ENCODE peak calls at places on chromosome 5, in seven cellular contexts. K, R, Y, P, F, S and B are unnamed samples. For H3K9me3, the result is how much of the 10 kb centered on the place peaks cover.

GRCh38 chr5:123098767-123099513 is 9.9 kb downstream of the PRDM6 start:
- DNase-seq in R (no peak), S (no peak), Y (no peak), K (no peak), F (no peak), P (no peak), B (no peak)

GRCh38 chr5:139377226-139377625 is 5.9 kb downstream of the SLC23A1 start:
- DNase-seq in K (no peak), F (no peak), Y (no peak), P (no peak), R (no peak), S (no peak), B (no peak)

GRCh38 chr5:128358826-128359225 is 179.2 kb downstream of the FBN2 start:
- DNase-seq in K (no peak), F (no peak), R (no peak), Y (no peak), S (peak), P (no peak), B (no peak)

GRCh38 chr5:173669483-173669882 is 53.0 kb upstream of the BOD1 start:
- DNase-seq in K (no peak), F (no peak), Y (no peak), S (no peak), R (no peak), P (no peak), B (no peak)

GRCh38 chr5:90997082-90997481 is 386.0 kb downstream of the ARRDC3 start:
- DNase-seq in K (no peak), F (no peak), S (no peak), Y (no peak), R (no peak), P (no peak), B (no peak)

GRCh38 chr5:159518361-159518760 is 188.1 kb upstream of the IL12B start:
- DNase-seq in K (no peak), F (no peak), Y (no peak), R (peak), S (peak), P (no peak), B (no peak)

GRCh38 chr5:133341296-133341695 is 271.0 kb downstream of the FSTL4 start:
- DNase-seq in F (no peak), S (no peak), P (no peak), Y (no peak), K (no peak), R (no peak), B (no peak)

GRCh38 chr5:165642366-165642765 is 2136.9 kb downstream of the MAT2B start:
- DNase-seq in S (no peak), P (no peak), K (no peak), R (no peak), Y (no peak), F (no peak), B (no peak)

GRCh38 chr5:45741110-45741509 is 44.9 kb upstream of the HCN1 start:
- DNase-seq in P (no peak), F (no peak), Y (no peak), S (no peak), K (no peak), R (no peak), B (no peak)

GRCh38 chr5:172903790-172904189 is 55.4 kb upstream of the RPL26L1 start:
- DNase-seq in Y (no peak), R (peak), S (peak), P (no peak), F (no peak), K (no peak), B (no peak)

GRCh38 chr5:154611341-154611767 is 133.3 kb upstream of the HAND1 start:
- DNase-seq in R (no peak), Y (no peak), F (no peak), P (no peak), K (no peak), S (peak), B (no peak)

GRCh38 chr5:16812911-16813310 is 123.2 kb downstream of the MYO10 start:
- DNase-seq in R (no peak), K (no peak), F (no peak), P (no peak), S (no peak), Y (no peak), B (no peak)

GRCh38 chr5:139575751-139576150 is 14.6 kb downstream of the UBE2D2 start:
- DNase-seq in R (no peak), P (no peak), K (no peak), S (no peak), Y (no peak), F (no peak), B (no peak)

GRCh38 chr5:81241961-81242648 is 9.0 kb downstream of the CKMT2 start:
- DNase-seq in R (no peak), K (no peak), S (no peak), F (no peak), P (no peak), Y (no peak), B (no peak)

GRCh38 chr5:172361566-172362238 is 78.1 kb upstream of the UBTD2 start:
- DNase-seq in R (peak), Y (no peak), S (peak), K (no peak), P (no peak), F (no peak), B (no peak)

GRCh38 chr5:54401515-54401914 is 54.0 kb upstream of the HSPB3 start:
- DNase-seq in R (no peak), Y (no peak), S (no peak), F (no peak), K (no peak), P (no peak), B (no peak)

GRCh38 chr5:131979816-131980215 is 31.6 kb downstream of the ACSL6 start:
- DNase-seq in P (no peak), K (no peak), R (no peak), F (no peak), Y (no peak), S (no peak), B (no peak)

GRCh38 chr5:136133416-136134383 is 1.1 kb downstream of the SMAD5 start:
- DNase-seq in K (no peak), R (no peak), P (no peak), F (no peak), Y (peak), S (peak), B (no peak)

GRCh38 chr5:16666140-16666860 is 49.5 kb upstream of the RETREG1 start:
- DNase-seq in Y (no peak), F (no peak), R (no peak), S (no peak), K (no peak), P (no peak), B (no peak)

GRCh38 chr5:178941361-178941760 is 363 bp downstream of the ZNF454 start:
- DNase-seq in S (peak), Y (no peak), P (no peak), R (no peak), F (no peak), K (no peak), B (no peak)

GRCh38 chr5:178940569-178941360 is at the start of gene ZNF454:
- DNase-seq in R (peak), K (no peak), P (peak), F (no peak), Y (peak), S (peak), B (no peak)
- H3K9me3 ChIP-seq in R (half or more), K (under half), P (under half), F (half or more), Y (half or more), S (under half), B (under half)

GRCh38 chr5:11977904-11978303 is 73.7 kb upstream of the CTNND2 start:
- DNase-seq in K (no peak), Y (no peak), R (no peak), F (no peak), P (no peak), S (no peak), B (no peak)

GRCh38 chr5:11985993-11986392 is 81.7 kb upstream of the CTNND2 start:
- DNase-seq in R (no peak), P (no peak), S (no peak), F (no peak), K (no peak), Y (no peak), B (no peak)

GRCh38 chr5:11981986-11982385 is 77.7 kb upstream of the CTNND2 start:
- DNase-seq in P (no peak), F (no peak), K (no peak), S (no peak), Y (no peak), R (no peak), B (no peak)
- H3K9me3 ChIP-seq in P (under half), F (under half), K (under half), S (under half), Y (under half), R (under half), B (under half)

DNA sequence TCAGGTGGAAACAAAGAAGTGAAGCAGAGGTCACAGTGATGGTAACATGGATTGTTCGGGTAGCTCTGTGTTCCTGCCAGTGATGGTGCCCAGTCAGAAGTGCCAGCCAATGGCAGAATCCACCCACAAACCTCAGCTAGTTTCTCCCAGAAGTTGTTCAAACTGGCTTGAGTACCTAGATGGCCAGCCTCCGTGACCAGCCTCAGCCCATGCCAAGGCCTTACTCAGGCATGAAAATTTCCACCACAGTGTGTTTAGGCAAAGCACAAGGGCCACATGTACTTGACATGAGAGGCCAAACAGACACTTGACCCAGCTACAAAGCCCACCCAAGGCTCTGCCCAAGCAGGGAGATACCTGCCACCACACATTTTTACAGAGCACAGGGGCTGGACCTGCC is 19.4 kb upstream of the BTNL9 start:
- DNase-seq in P (no peak), Y (no peak), F (no peak), K (no peak), R (no peak), S (no peak), B (no peak)
- H3K9me3 ChIP-seq in P (under half), Y (under half), F (under half), K (under half), R (under half), S (under half), B (under half)

GRCh38 chr5:1032551-1033027 is 24.0 kb downstream of the NKD2 start:
- DNase-seq in R (no peak), P (no peak), F (no peak), K (no peak), S (no peak), Y (no peak), B (no peak)
- H3K9me3 ChIP-seq in R (under half), P (under half), F (under half), K (under half), S (under half), Y (under half), B (under half)

GRCh38 chr5:80204808-80205614 is 50.8 kb downstream of the SERINC5 start:
- DNase-seq in F (no peak), R (no peak), S (no peak), K (no peak), P (no peak), Y (no peak), B (no peak)

GRCh38 chr5:80208337-80208736 is 47.5 kb downstream of the SERINC5 start:
- DNase-seq in P (no peak), K (no peak), R (no peak), Y (no peak), F (no peak), S (peak), B (no peak)

GRCh38 chr5:80207832-80208231 is 48.0 kb downstream of the SERINC5 start:
- DNase-seq in Y (no peak), P (no peak), K (no peak), S (no peak), F (no peak), R (no peak), B (no peak)

GRCh38 chr5:80210014-80210413 is 45.8 kb downstream of the SERINC5 start:
- DNase-seq in Y (no peak), K (no peak), P (no peak), R (no peak), F (no peak), S (no peak), B (no peak)

DNA sequence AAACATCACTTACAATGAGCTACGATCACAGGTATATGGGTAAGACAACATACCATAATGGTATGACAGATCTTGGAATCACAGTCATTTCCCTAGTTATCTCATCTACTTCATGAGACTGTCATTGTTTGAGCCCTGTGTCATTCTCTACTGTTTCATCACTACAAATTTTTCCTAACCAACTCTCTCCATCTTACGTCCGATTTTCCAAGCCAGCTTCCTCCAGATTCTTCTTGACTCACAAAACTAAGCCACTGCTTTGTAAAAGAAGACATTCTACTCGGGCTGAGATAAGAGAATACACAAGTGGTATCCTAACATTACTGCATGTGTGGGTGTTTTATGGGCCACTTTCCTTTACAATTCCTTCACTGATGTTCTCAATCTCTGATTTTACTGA is 49.6 kb downstream of the SERINC5 start:
- DNase-seq in K (no peak), P (no peak), Y (no peak), S (peak), R (no peak), F (no peak), B (no peak)
- H3K9me3 ChIP-seq in K (under half), P (under half), Y (under half), S (under half), R (under half), F (under half), B (under half)

GRCh38 chr5:8500426-8500825 is 631.5 kb downstream of the MTRR start:
- DNase-seq in S (peak), Y (no peak), P (no peak), K (no peak), R (no peak), F (no peak), B (no peak)
- H3K9me3 ChIP-seq in S (under half), Y (under half), P (under half), K (under half), R (under half), F (under half), B (under half)